ENCODE peak calls at places on chromosomes 7 and 10, in seven cellular contexts. N is cardiac muscle cell, S is K562, I is RWPE1, A is AG09309, W is fibroblast of the aortic adventitia, G is HFFc6. R is an unnamed sample.

GRCh38 chr7:1802899-1803298 is 132.8 kb downstream of the ELFN1 start:
- DNase-seq in N (no peak), S (no peak), I (no peak), A (no peak), W (no peak), G (no peak), R (no peak)

GRCh38 chr7:22318376-22318775 is 38.6 kb downstream of the RAPGEF5 start:
- DNase-seq in N (no peak), S (no peak), I (no peak), A (no peak), W (no peak), G (no peak), R (no peak)

GRCh38 chr7:66426332-66426731 is 202.3 kb upstream of the KCTD7 start:
- DNase-seq in N (no peak), S (no peak), I (no peak), A (no peak), W (no peak), G (no peak), R (no peak)

GRCh38 chr7:3164363-3164762 is 120.7 kb upstream of the CARD11 start:
- DNase-seq in N (no peak), S (no peak), I (no peak), A (no peak), W (no peak), G (no peak), R (no peak)

GRCh38 chr7:111320133-111320532 is 229.2 kb downstream of the LRRN3 start:
- DNase-seq in N (no peak), S (no peak), I (no peak), A (no peak), W (no peak), G (no peak), R (no peak)

GRCh38 chr7:148849393-148850098 is 34.5 kb downstream of the EZH2 start:
- DNase-seq in N (peak), S (peak), I (no peak), A (no peak), W (peak), G (no peak), R (no peak)

GRCh38 chr7:98418636-98419315 is 17.9 kb upstream of the BAIAP2L1 start:
- DNase-seq in N (peak), S (peak), I (peak), A (peak), W (peak), G (peak), R (no peak)

GRCh38 chr7:450741-451140 is 68.9 kb downstream of the PDGFA start:
- DNase-seq in N (no peak), S (no peak), I (no peak), A (no peak), W (no peak), G (no peak), R (no peak)

GRCh38 chr7:102331536-102332275 is 24.5 kb downstream of the SPDYE6 start:
- DNase-seq in N (no peak), S (no peak), I (no peak), A (no peak), W (no peak), G (no peak), R (no peak)

GRCh38 chr7:123747620-123748141 is 1.1 kb downstream of the WASL start:
- DNase-seq in N (peak), S (peak), I (peak), A (peak), W (peak), G (peak), R (peak)

GRCh38 chr10:3828404-3829192 is 43.6 kb upstream of the KLF6 start:
- DNase-seq in N (peak), S (peak), I (peak), A (no peak), W (peak), G (peak), R (no peak)

GRCh38 chr10:59750155-59750945 is 2.9 kb downstream of the MRLN start:
- DNase-seq in N (peak), S (no peak), I (no peak), A (no peak), W (peak), G (no peak), R (no peak)

GRCh38 chr7:54917613-54918406 is 101.0 kb upstream of the EGFR start:
- DNase-seq in N (no peak), S (no peak), I (no peak), A (no peak), W (no peak), G (no peak), R (no peak)

GRCh38 chr7:15602236-15602635 is 40.4 kb upstream of the AGMO start:
- DNase-seq in N (peak), S (no peak), I (no peak), A (no peak), W (peak), G (no peak), R (no peak)

GRCh38 chr7:40003586-40003985 is 53.5 kb downstream of the CDK13 start:
- DNase-seq in N (no peak), S (no peak), I (no peak), A (no peak), W (no peak), G (no peak), R (no peak)

GRCh38 chr7:134520130-134520529 is 7.2 kb upstream of the AKR1B10 start:
- DNase-seq in N (no peak), S (no peak), I (no peak), A (no peak), W (peak), G (no peak), R (no peak)

GRCh38 chr7:108016841-108017775 is 14.1 kb upstream of the LAMB1 start:
- DNase-seq in N (peak), S (peak), I (peak), A (no peak), W (peak), G (peak), R (no peak)

GRCh38 chr7:8255680-8256656 is 6.0 kb downstream of the ICA1 start:
- DNase-seq in N (no peak), S (no peak), I (no peak), A (no peak), W (no peak), G (no peak), R (no peak)

GRCh38 chr7:26149391-26149977 is 2.5 kb upstream of the NFE2L3 start:
- DNase-seq in N (no peak), S (no peak), I (no peak), A (no peak), W (no peak), G (no peak), R (no peak)

GRCh38 chr7:21425290-21425689 is 2.6 kb upstream of the SP4 start:
- DNase-seq in N (no peak), S (no peak), I (no peak), A (no peak), W (no peak), G (no peak), R (no peak)

GRCh38 chr7:151392426-151392825 is 17.4 kb downstream of the WDR86 start:
- DNase-seq in N (no peak), S (no peak), I (no peak), A (no peak), W (no peak), G (no peak), R (no peak)

GRCh38 chr10:26361946-26362345 is 76.2 kb upstream of the APBB1IP start:
- DNase-seq in N (no peak), S (no peak), I (no peak), A (no peak), W (no peak), G (no peak), R (no peak)

GRCh38 chr10:63910806-63911205 is 389.6 kb downstream of the REEP3 start:
- DNase-seq in N (no peak), S (no peak), I (no peak), A (no peak), W (no peak), G (no peak), R (no peak)

GRCh38 chr10:111076191-111076681 is 593 bp upstream of the ADRA2A start:
- DNase-seq in N (peak), S (peak), I (peak), A (no peak), W (peak), G (no peak), R (no peak)

GRCh38 chr7:2387897-2388636 is 15.3 kb upstream of the CHST12 start:
- DNase-seq in N (no peak), S (no peak), I (no peak), A (no peak), W (no peak), G (no peak), R (no peak)

GRCh38 chr7:64946772-64947171 is 43.7 kb downstream of the ZNF273 start:
- DNase-seq in N (peak), S (peak), I (no peak), A (no peak), W (no peak), G (no peak), R (no peak)

GRCh38 chr10:30782543-30783461 is 153.2 kb upstream of the LYZL2 start:
- DNase-seq in N (peak), S (no peak), I (no peak), A (no peak), W (peak), G (no peak), R (no peak)

GRCh38 chr10:119025336-119025735 is 4.2 kb upstream of the NANOS1 start:
- DNase-seq in N (peak), S (no peak), I (peak), A (no peak), W (peak), G (peak), R (no peak)

GRCh38 chr7:84971360-84971759 is 215.5 kb downstream of the SEMA3D start:
- DNase-seq in N (peak), S (no peak), I (no peak), A (no peak), W (peak), G (no peak), R (no peak)

GRCh38 chr10:83961620-83962019 is 177.7 kb upstream of the GHITM start:
- DNase-seq in N (no peak), S (no peak), I (no peak), A (no peak), W (no peak), G (no peak), R (no peak)

GRCh38 chr10:132122939-132123445 is 57.2 kb downstream of the JAKMIP3 start:
- DNase-seq in N (no peak), S (no peak), I (no peak), A (no peak), W (no peak), G (no peak), R (no peak)

GRCh38 chr10:132120200-132120599 is 54.5 kb downstream of the JAKMIP3 start:
- DNase-seq in N (no peak), S (no peak), I (no peak), A (no peak), W (no peak), G (no peak), R (no peak)

GRCh38 chr10:132121511-132121830 is 55.7 kb downstream of the JAKMIP3 start:
- DNase-seq in N (no peak), S (no peak), I (no peak), A (no peak), W (no peak), G (no peak), R (no peak)

GRCh38 chr10:132122097-132122861 is 56.5 kb downstream of the JAKMIP3 start:
- DNase-seq in N (no peak), S (no peak), I (no peak), A (no peak), W (no peak), G (no peak), R (no peak)

DNA sequence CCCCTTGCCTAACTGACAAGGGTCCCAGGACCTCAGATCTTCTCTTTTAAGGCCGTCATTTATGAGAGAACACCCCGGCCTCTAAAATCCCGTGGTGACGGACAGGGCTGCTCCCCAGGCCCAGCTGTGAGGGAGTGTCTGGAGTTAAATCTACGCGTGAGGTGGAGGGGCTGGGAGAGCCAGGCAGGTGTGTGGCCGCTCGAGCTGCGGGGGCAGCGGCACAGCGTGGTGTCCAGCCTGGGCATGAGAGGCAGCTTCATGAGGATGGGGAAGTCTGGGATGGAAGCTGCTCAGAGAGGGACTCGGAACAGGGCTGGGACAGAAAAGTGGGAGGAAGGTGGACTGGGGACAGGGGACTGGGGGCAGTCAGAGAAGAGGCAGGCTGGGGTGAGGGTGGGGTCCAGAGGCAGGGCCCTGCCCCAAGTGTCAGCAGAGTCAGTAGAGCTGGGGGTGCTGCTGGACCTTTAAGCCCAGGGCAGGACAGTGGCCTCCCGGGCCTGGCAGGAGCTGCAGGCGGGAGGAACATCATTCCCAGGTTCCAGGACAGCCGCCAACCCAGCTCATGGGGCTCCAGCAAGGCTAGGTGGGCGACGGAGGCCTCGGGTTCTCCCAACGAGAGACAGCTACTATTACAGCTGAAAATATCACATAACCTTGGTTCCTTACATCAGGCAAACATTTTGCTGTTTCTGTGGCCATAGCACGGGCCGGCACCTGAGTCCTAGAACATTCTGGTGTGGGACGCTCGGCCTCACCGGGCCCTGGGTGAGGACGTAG is 55.2 kb downstream of the JAKMIP3 start:
- DNase-seq in N (no peak), S (no peak), I (no peak), A (no peak), W (no peak), G (no peak), R (no peak)
- TF ChIP-seq CTCF in N (no peak), S (no peak), I (no peak), A (no peak), W (no peak), G (no peak), R (no peak)

DNA sequence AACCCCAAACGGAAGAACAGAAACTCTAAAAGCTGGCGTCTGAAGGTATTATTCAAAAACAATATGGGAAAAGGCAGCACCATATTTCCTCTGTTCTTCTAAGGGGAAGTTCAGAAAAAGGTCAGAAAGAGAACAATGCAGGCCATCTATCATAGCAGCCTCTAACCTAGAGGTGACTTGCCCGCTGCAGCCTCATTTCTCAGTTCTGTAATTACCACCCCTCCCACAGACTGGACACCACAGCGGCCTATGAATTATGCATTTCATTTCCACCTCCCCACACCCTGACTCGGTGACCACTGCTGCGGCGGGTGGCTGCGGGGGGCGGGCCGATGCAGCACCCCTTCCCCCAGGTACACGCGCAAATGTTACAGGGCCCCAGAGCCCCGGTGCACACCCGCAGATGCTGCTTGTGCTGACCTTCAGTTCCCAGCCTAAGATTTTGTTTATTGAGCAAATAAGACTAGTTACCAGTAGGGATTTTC is 125.5 kb downstream of the CLEC2L start:
- DNase-seq in N (no peak), S (no peak), I (no peak), A (no peak), W (no peak), G (no peak), R (peak)
- TF ChIP-seq CTCF in N (no peak), S (no peak), I (no peak), A (no peak), W (no peak), G (no peak), R (no peak)

DNA sequence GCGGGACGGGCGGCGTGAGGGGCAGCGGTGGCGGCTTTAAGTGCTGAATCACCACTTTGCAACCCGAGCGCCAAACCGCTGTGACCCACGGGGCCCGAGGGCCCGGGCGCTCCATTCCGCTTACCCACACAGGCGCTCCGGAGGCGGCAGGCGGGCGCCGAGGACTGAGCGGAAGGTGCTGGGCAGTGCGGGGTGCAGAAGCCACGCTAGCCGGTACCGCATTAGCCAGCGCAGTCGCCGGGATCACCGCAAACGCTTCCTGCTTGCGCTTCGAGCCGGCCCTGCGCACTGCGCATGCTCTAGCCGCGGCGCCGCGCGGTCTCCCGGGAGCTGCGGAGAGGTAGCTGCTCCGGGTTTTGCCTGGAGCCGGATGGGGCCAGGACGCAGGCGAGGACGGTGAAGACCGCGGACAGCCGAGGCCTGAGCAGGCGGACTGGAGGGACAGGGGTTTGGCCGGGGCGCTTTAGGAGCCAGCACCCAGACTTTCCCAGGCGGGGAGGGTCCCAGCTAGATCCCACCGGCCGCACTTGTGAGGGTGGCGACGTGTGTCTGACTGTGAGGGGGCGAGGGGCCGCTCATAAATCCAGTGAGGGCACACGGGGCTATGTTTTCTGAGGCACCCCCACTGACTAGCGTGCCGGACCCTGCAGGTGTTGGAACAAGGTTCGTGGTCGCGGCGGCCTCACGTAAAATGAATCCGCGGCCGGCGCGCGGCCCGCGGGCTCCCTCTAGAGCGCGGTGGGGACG is at the start of gene IDE:
- DNase-seq in N (peak), S (peak), I (peak), A (no peak), W (peak), G (peak), R (peak)
- TF ChIP-seq CTCF in N (peak), S (peak), I (peak), A (peak), W (peak), G (peak), R (peak)

DNA sequence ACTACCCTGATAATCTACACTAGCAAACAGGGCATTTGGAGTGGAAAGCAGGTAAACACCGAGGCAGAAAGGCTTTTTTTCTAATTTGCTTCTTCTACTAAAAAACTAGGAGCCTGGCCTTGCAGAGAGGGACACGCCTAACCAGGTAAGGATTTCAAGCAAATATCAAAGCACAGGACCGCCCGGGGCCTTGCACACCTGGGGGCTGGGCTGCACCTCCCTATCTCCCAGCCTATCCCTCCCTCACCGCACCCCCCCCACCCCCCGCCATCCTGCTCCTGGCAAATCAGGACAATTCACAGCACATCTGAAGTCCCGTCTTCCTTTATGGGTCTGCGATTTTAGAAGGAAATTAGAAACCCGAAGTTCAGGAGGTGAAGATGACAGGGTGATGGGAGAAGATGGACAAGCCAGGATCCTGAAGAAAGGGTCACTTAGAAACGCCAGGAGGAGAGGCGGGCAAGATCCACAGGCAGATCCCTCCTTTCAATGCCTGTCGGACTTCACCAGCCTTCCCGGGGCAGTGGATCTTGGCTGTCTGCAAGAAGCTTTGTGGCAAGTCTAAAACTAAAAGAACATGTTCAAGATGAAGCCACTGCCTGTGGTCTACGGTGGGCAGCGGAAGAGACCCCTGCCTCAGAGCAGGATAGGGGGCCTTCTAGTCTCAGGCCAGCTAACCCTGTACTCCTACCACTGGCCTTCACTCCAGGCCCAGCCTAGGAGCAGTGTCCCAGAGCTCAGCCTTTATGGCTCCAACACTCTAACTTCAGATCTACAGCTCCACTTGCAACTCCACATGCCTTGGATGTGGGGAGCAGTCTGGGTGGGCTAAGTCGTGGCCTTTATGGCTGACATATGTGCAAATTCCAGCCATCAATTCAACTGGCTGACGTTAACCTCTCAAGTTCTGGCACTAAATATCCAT is 43.9 kb downstream of the TNS3 start:
- DNase-seq in N (no peak), S (no peak), I (no peak), A (no peak), W (no peak), G (no peak), R (no peak)
- TF ChIP-seq CTCF in N (no peak), S (no peak), I (no peak), A (no peak), W (no peak), G (no peak), R (no peak)

DNA sequence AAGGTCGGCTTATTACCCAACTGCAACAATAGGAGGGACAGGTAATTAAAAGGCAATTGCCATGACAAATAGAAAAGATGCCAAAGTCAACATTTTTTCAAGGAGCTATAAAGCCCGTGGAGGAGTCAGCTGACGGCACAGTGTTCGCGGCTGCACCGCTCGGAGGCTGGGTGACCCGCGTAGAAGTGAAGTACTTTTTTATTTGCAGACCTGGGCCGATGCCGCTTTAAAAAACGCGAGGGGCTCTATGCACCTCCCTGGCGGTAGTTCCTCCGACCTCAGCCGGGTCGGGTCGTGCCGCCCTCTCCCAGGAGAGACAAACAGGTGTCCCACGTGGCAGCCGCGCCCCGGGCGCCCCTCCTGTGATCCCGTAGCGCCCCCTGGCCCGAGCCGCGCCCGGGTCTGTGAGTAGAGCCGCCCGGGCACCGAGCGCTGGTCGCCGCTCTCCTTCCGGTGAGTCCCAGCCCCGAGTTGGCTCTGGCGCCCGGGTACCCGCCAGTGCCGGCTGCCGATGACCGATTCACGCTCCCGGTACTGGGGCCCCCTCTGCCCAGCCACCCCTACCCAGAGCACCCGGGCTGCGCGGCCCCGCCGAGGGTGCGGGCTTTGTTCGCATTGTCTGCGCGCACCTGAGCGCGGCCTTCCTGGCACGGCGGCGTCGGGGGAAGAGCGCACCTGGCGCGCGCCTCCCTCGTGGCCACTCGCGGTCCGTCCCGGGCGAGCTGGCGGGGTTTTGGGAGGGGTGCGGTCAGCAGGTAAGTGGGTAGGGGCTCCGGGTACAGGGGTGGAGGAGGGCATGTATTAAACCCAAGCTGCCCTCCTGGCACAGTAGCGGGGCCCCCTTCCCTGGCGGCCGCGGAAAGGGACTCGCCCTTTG is at the start of gene VWA2:
- DNase-seq in N (no peak), S (no peak), I (peak), A (no peak), W (no peak), G (no peak), R (no peak)
- TF ChIP-seq CTCF in N (no peak), S (no peak), I (peak), A (no peak), W (no peak), G (no peak), R (no peak)